ENCODE peak calls at places on chromosomes 2 and 18, in eight cellular contexts. One of them, this sample, is unnamed.

GRCh38 chr18:34928068-34928753 is 113.0 kb upstream of the MAPRE2 start:
- DNase-seq in HS-5: no peak
- DNase-seq in mucosa of descending colon: no peak
- DNase-seq in type B pancreatic cell: no peak
- DNase-seq in SIG-M5: no peak
- DNase-seq in breast epithelium: no peak
- DNase-seq in hepatic stellate cell: no peak
- DNase-seq in fibroblast of lung: peak
- DNase-seq in this sample: no peak

GRCh38 chr2:160332318-160332717 is 132.2 kb upstream of the ITGB6 start:
- DNase-seq in HS-5: no peak
- DNase-seq in mucosa of descending colon: no peak
- DNase-seq in type B pancreatic cell: no peak
- DNase-seq in SIG-M5: no peak
- DNase-seq in breast epithelium: no peak
- DNase-seq in hepatic stellate cell: peak
- DNase-seq in fibroblast of lung: peak
- DNase-seq in this sample: peak

GRCh38 chr18:37327063-37327577 is 238.5 kb downstream of the CELF4 start:
- DNase-seq in HS-5: no peak
- DNase-seq in mucosa of descending colon: no peak
- DNase-seq in type B pancreatic cell: no peak
- DNase-seq in SIG-M5: no peak
- DNase-seq in breast epithelium: no peak
- DNase-seq in hepatic stellate cell: no peak
- DNase-seq in fibroblast of lung: no peak
- DNase-seq in this sample: no peak

GRCh38 chr2:7899923-7900322 is 781.9 kb upstream of the ID2 start:
- DNase-seq in HS-5: no peak
- DNase-seq in mucosa of descending colon: no peak
- DNase-seq in type B pancreatic cell: no peak
- DNase-seq in SIG-M5: no peak
- DNase-seq in breast epithelium: no peak
- DNase-seq in hepatic stellate cell: no peak
- DNase-seq in fibroblast of lung: no peak
- DNase-seq in this sample: peak

GRCh38 chr2:142865924-142866323 is 11.5 kb upstream of the KYNU start:
- DNase-seq in HS-5: no peak
- DNase-seq in mucosa of descending colon: no peak
- DNase-seq in type B pancreatic cell: no peak
- DNase-seq in SIG-M5: peak
- DNase-seq in breast epithelium: no peak
- DNase-seq in hepatic stellate cell: no peak
- DNase-seq in fibroblast of lung: peak
- DNase-seq in this sample: no peak

GRCh38 chr18:65735166-65735565 is 15.6 kb upstream of the CDH7 start:
- DNase-seq in HS-5: no peak
- DNase-seq in mucosa of descending colon: no peak
- DNase-seq in type B pancreatic cell: no peak
- DNase-seq in SIG-M5: no peak
- DNase-seq in breast epithelium: no peak
- DNase-seq in hepatic stellate cell: no peak
- DNase-seq in fibroblast of lung: no peak
- DNase-seq in this sample: no peak

GRCh38 chr18:25510096-25510495 is 158.1 kb upstream of the ZNF521 start:
- DNase-seq in HS-5: no peak
- DNase-seq in mucosa of descending colon: no peak
- DNase-seq in type B pancreatic cell: no peak
- DNase-seq in SIG-M5: no peak
- DNase-seq in breast epithelium: no peak
- DNase-seq in hepatic stellate cell: no peak
- DNase-seq in fibroblast of lung: no peak
- DNase-seq in this sample: no peak

GRCh38 chr2:238270606-238271005 is 17.8 kb downstream of the PER2 start:
- DNase-seq in HS-5: no peak
- DNase-seq in mucosa of descending colon: no peak
- DNase-seq in type B pancreatic cell: no peak
- DNase-seq in SIG-M5: no peak
- DNase-seq in breast epithelium: no peak
- DNase-seq in hepatic stellate cell: no peak
- DNase-seq in fibroblast of lung: no peak
- DNase-seq in this sample: no peak

GRCh38 chr2:12448846-12449480 is 267.8 kb upstream of the TRIB2 start:
- DNase-seq in HS-5: no peak
- DNase-seq in mucosa of descending colon: no peak
- DNase-seq in type B pancreatic cell: no peak
- DNase-seq in SIG-M5: no peak
- DNase-seq in breast epithelium: no peak
- DNase-seq in hepatic stellate cell: no peak
- DNase-seq in fibroblast of lung: no peak
- DNase-seq in this sample: no peak

This sample was measured in HL-60.